ENCODE peak calls at places on chromosome 10, in eight cellular contexts. U is cardiac muscle cell, Z is hepatocyte, C is HCT116, E is heart left ventricle, Y is pancreas, A is WERI-Rb-1, K is HepG2. Q is an unnamed sample.

GRCh38 chr10:49679480-49679893 is at the start of gene C10orf53:
- DNase-seq in U (peak; percentile 87), Z (peak; percentile 90), C (no peak), E (peak; percentile 31), Y (peak; percentile 45), A (peak; percentile 65), K (no peak), Q (no peak)

GRCh38 chr10:128124813-128125403 is 1.3 kb downstream of the MKI67 start:
- DNase-seq in U (no peak), Z (no peak), C (no peak), E (no peak), Y (no peak), A (no peak), K (no peak), Q (no peak)

GRCh38 chr10:105844653-105845052 is 1203.6 kb downstream of the SORCS3 start:
- DNase-seq in U (no peak), Z (no peak), C (no peak), E (no peak), Y (no peak), A (no peak), K (no peak), Q (no peak)

GRCh38 chr10:121772406-121772805 is 155.4 kb downstream of the ATE1 start:
- DNase-seq in U (no peak), Z (no peak), C (no peak), E (no peak), Y (no peak), A (no peak), K (no peak), Q (no peak)

GRCh38 chr10:17144757-17145156 is 15.1 kb upstream of the CUBN start:
- DNase-seq in U (no peak), Z (no peak), C (no peak), E (no peak), Y (no peak), A (no peak), K (no peak), Q (no peak)

GRCh38 chr10:52215745-52216361 is 98.2 kb upstream of the DKK1 start:
- DNase-seq in U (peak; percentile 76), Z (peak; percentile 77), C (peak; percentile 60), E (peak; percentile 25), Y (peak; percentile 13), A (peak; percentile 17), K (peak; percentile 65), Q (peak; percentile 56)

GRCh38 chr10:75108684-75109458 is 2.6 kb upstream of the SAMD8 start:
- DNase-seq in U (peak; percentile 71), Z (peak; percentile 58), C (peak; percentile 27), E (peak; percentile 41), Y (peak; percentile 51), A (peak; percentile 72), K (peak; percentile 58), Q (no peak)

GRCh38 chr10:102300289-102300843 is 55.0 kb downstream of the GBF1 start:
- DNase-seq in U (peak; percentile 25), Z (no peak), C (no peak), E (no peak), Y (no peak), A (no peak), K (peak; percentile 8), Q (no peak)

GRCh38 chr10:86596266-86596665 is 58.1 kb upstream of the OPN4 start:
- DNase-seq in U (no peak), Z (no peak), C (no peak), E (no peak), Y (no peak), A (no peak), K (no peak), Q (no peak)

GRCh38 chr10:90718185-90718584 is 139.7 kb downstream of the HTR7 start:
- DNase-seq in U (peak; percentile 6), Z (no peak), C (no peak), E (no peak), Y (no peak), A (peak; percentile 10), K (no peak), Q (no peak)

GRCh38 chr10:31618541-31619291 is 299.7 kb downstream of the ZEB1 start:
- DNase-seq in U (no peak), Z (no peak), C (no peak), E (peak; percentile 59), Y (no peak), A (no peak), K (no peak), Q (peak; percentile 57)

GRCh38 chr10:80686734-80687561 is 149.2 kb downstream of the SH2D4B start:
- DNase-seq in U (no peak), Z (no peak), C (no peak), E (no peak), Y (no peak), A (no peak), K (peak; percentile 16), Q (no peak)

GRCh38 chr10:48452879-48453412 is 146.5 kb downstream of the MAPK8 start:
- DNase-seq in U (no peak), Z (no peak), C (no peak), E (no peak), Y (peak; percentile 11), A (no peak), K (no peak), Q (no peak)

GRCh38 chr10:102633282-102633681 is 11.0 kb upstream of the TRIM8 start:
- DNase-seq in U (peak; percentile 62), Z (no peak), C (no peak), E (peak; percentile 57), Y (no peak), A (no peak), K (no peak), Q (no peak)

GRCh38 chr10:18216482-18216881 is 76.3 kb downstream of the CACNB2 start:
- DNase-seq in U (peak; percentile 45), Z (peak; percentile 43), C (no peak), E (no peak), Y (no peak), A (no peak), K (peak; percentile 3), Q (no peak)

GRCh38 chr10:11612004-11613001 is 853 bp upstream of the USP6NL start:
- DNase-seq in U (no peak), Z (peak; percentile 16), C (no peak), E (no peak), Y (no peak), A (no peak), K (no peak), Q (no peak)

GRCh38 chr10:18333616-18334015 is 193.4 kb downstream of the CACNB2 start:
- DNase-seq in U (no peak), Z (no peak), C (no peak), E (no peak), Y (no peak), A (no peak), K (peak; percentile 2), Q (no peak)

GRCh38 chr10:94005050-94005449 is 11.3 kb downstream of the PLCE1 start:
- DNase-seq in U (no peak), Z (no peak), C (no peak), E (no peak), Y (no peak), A (no peak), K (no peak), Q (no peak)

GRCh38 chr10:51445587-51445986 is 253.8 kb downstream of the CSTF2T start:
- DNase-seq in U (no peak), Z (no peak), C (no peak), E (no peak), Y (no peak), A (no peak), K (no peak), Q (no peak)

GRCh38 chr10:105262666-105263065 is 621.6 kb downstream of the SORCS3 start:
- DNase-seq in U (no peak), Z (no peak), C (no peak), E (no peak), Y (no peak), A (no peak), K (no peak), Q (no peak)

GRCh38 chr10:25758041-25758457 is 176.0 kb upstream of the MYO3A start:
- DNase-seq in U (peak; percentile 63), Z (peak; percentile 71), C (peak; percentile 26), E (no peak), Y (no peak), A (peak; percentile 21), K (peak; percentile 10), Q (no peak)

DNA sequence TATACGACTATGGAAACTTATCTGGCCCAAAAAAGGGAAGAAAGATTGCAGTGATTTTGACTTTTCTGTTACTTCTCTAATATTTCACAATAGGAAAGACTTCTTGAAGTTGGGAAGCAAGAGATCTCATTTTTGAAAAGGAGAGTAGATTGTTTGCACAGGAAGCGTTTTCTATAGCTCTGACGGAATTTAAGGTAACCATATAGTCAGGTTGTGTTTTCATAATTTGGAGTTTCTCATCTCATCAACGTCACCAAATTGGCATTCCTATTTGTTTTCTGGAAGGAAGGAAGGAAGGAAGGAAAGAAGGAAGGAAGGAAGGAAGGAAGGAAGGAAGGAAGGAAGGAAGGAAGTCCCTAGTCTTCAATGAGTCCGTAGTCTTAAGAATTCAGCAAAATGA is 732.0 kb downstream of the XPNPEP1 start:
- DNase-seq in U (no peak), Z (no peak), C (no peak), E (no peak), Y (no peak), A (no peak), K (no peak), Q (no peak)
- H3K9me3 ChIP-seq in U (no peaks in the 10 kb centered on the region), Z (no peaks in the 10 kb centered on the region), C (peaks cover 27% of the 10 kb centered on the region), E (peaks cover 33% of the 10 kb centered on the region), Y (no peaks in the 10 kb centered on the region), A (no peaks in the 10 kb centered on the region), K (peaks cover 74% of the 10 kb centered on the region), Q (no peaks in the 10 kb centered on the region)

GRCh38 chr10:1666147-1666546 is 71.2 kb downstream of the ADARB2 start:
- DNase-seq in U (no peak), Z (no peak), C (no peak), E (no peak), Y (no peak), A (no peak), K (no peak), Q (no peak)
- H3K9me3 ChIP-seq in U (no peaks in the 10 kb centered on the region), Z (no peaks in the 10 kb centered on the region), C (no peaks in the 10 kb centered on the region), E (no peaks in the 10 kb centered on the region), Y (no peaks in the 10 kb centered on the region), A (no peaks in the 10 kb centered on the region), K (no peaks in the 10 kb centered on the region), Q (no peaks in the 10 kb centered on the region)

DNA sequence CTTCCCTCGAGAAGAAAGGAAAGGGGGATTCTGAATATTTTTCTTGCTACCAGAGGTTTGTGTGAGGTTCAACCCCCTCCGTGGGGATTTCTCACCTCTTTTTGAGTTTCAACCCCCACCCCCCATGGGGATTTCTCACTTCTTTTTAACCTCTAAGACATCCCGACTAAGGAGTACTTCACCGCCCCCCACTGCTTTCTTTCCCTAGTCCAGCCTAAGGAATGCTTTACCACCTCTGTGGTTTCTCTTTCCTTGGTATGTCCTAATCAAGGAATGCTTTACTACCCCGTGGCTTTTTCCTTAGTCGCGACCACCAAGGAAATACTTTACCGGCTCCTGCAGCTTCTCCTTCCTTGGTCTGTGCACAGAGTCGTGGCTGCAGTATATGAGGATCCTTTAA is 149.4 kb downstream of the LYZL1 start:
- DNase-seq in U (no peak), Z (no peak), C (no peak), E (no peak), Y (no peak), A (no peak), K (no peak), Q (no peak)
- H3K9me3 ChIP-seq in U (no peaks in the 10 kb centered on the region), Z (no peaks in the 10 kb centered on the region), C (no peaks in the 10 kb centered on the region), E (peaks cover 31% of the 10 kb centered on the region), Y (no peaks in the 10 kb centered on the region), A (no peaks in the 10 kb centered on the region), K (no peaks in the 10 kb centered on the region), Q (peaks cover 26% of the 10 kb centered on the region)

GRCh38 chr10:130283234-130283574 is 147.0 kb downstream of the GLRX3 start:
- DNase-seq in U (no peak), Z (no peak), C (no peak), E (no peak), Y (no peak), A (no peak), K (no peak), Q (no peak)
- H3K9me3 ChIP-seq in U (no peaks in the 10 kb centered on the region), Z (peaks cover 21% of the 10 kb centered on the region), C (no peaks in the 10 kb centered on the region), E (peaks cover 96% of the 10 kb centered on the region), Y (no peaks in the 10 kb centered on the region), A (peaks cover 57% of the 10 kb centered on the region), K (peaks cover 97% of the 10 kb centered on the region), Q (peaks cover 7% of the 10 kb centered on the region)

Q was measured in tibial nerve.